ENCODE peak calls at places on chromosomes 11 and 22, in five cellular contexts. E, W, K, Y and L are unnamed samples.

GRCh38 chr22:50303848-50304527 is 3.5 kb downstream of the PLXNB2 start:
- DNase-seq in E (peak), W (peak), K (no peak), Y (no peak), L (no peak)

GRCh38 chr11:111540921-111541208 is 345 bp downstream of the LAYN start:
- DNase-seq in E (no peak), W (no peak), K (no peak), Y (no peak), L (no peak)

GRCh38 chr11:121881806-121882205 is 234.2 kb downstream of the BLID start:
- DNase-seq in E (peak), W (no peak), K (peak), Y (no peak), L (no peak)

GRCh38 chr11:68528630-68529029 is 68.1 kb downstream of the PPP6R3 start:
- DNase-seq in E (no peak), W (peak), K (no peak), Y (no peak), L (no peak)

GRCh38 chr11:123588117-123588815 is 66.2 kb downstream of the SCN3B start:
- DNase-seq in E (no peak), W (no peak), K (no peak), Y (peak), L (no peak)

GRCh38 chr11:65789230-65790103 is 2.6 kb downstream of the OVOL1 start:
- DNase-seq in E (no peak), W (no peak), K (no peak), Y (no peak), L (no peak)

GRCh38 chr11:44104472-44105294 is 9.2 kb downstream of the EXT2 start:
- DNase-seq in E (peak), W (no peak), K (no peak), Y (peak), L (no peak)

GRCh38 chr22:37310815-37311595 is 28.7 kb downstream of the CYTH4 start:
- DNase-seq in E (no peak), W (no peak), K (no peak), Y (no peak), L (no peak)

GRCh38 chr11:2685051-2685450 is 14.7 kb downstream of the KCNQ1OT1 start:
- DNase-seq in E (no peak), W (no peak), K (no peak), Y (no peak), L (no peak)

GRCh38 chr11:36254739-36255138 is 34.5 kb downstream of the COMMD9 start:
- DNase-seq in E (peak), W (no peak), K (no peak), Y (no peak), L (no peak)

GRCh38 chr11:128222245-128222959 is 365.0 kb downstream of the ETS1 start:
- DNase-seq in E (no peak), W (no peak), K (no peak), Y (no peak), L (no peak)

GRCh38 chr11:34155759-34156062 is 50.3 kb downstream of the NAT10 start:
- DNase-seq in E (no peak), W (no peak), K (no peak), Y (no peak), L (no peak)

GRCh38 chr22:39214383-39215069 is 30.3 kb downstream of the PDGFB start:
- DNase-seq in E (peak), W (no peak), K (no peak), Y (peak), L (no peak)

GRCh38 chr22:37425800-37426531 is 1.3 kb downstream of the ELFN2 start:
- DNase-seq in E (peak), W (no peak), K (no peak), Y (no peak), L (no peak)

GRCh38 chr22:36923458-36923784 is 10.0 kb downstream of the CSF2RB start:
- DNase-seq in E (no peak), W (no peak), K (no peak), Y (no peak), L (no peak)

GRCh38 chr11:61107888-61108287 is 5.6 kb downstream of the CD5 start:
- DNase-seq in E (no peak), W (no peak), K (no peak), Y (no peak), L (no peak)

GRCh38 chr11:296976-297665 is 2.2 kb downstream of the IFITM5 start:
- DNase-seq in E (no peak), W (no peak), K (no peak), Y (no peak), L (no peak)

GRCh38 chr11:73907191-73907590 is 30.4 kb downstream of the PAAF1 start:
- DNase-seq in E (peak), W (no peak), K (peak), Y (peak), L (no peak)

GRCh38 chr11:17413414-17414316 is 25.2 kb upstream of the KCNJ11 start:
- DNase-seq in E (no peak), W (no peak), K (no peak), Y (no peak), L (no peak)

GRCh38 chr11:71326328-71326940 is 74.1 kb upstream of the SHANK2 start:
- DNase-seq in E (no peak), W (no peak), K (no peak), Y (no peak), L (no peak)

GRCh38 chr11:36161572-36161971 is 127.7 kb downstream of the COMMD9 start:
- DNase-seq in E (no peak), W (no peak), K (no peak), Y (no peak), L (no peak)

GRCh38 chr11:1671658-1672057 is 25.3 kb upstream of the KRTAP5-6 start:
- DNase-seq in E (no peak), W (no peak), K (no peak), Y (no peak), L (no peak)

GRCh38 chr11:83140691-83141455 is 16.1 kb upstream of the PCF11 start:
- DNase-seq in E (no peak), W (no peak), K (no peak), Y (no peak), L (no peak)

GRCh38 chr11:79503028-79503427 is 62.2 kb upstream of the TENM4 start:
- DNase-seq in E (no peak), W (peak), K (no peak), Y (no peak), L (peak)

GRCh38 chr11:96113100-96113710 is 189.3 kb upstream of the MTMR2 start:
- DNase-seq in E (peak), W (no peak), K (no peak), Y (no peak), L (peak)

GRCh38 chr11:47918882-47919495 is 61.4 kb upstream of the PTPRJ start:
- DNase-seq in E (peak), W (no peak), K (no peak), Y (peak), L (no peak)

GRCh38 chr11:116225236-116225635 is 547.6 kb downstream of the BUD13 start:
- DNase-seq in E (no peak), W (no peak), K (no peak), Y (no peak), L (no peak)

GRCh38 chr11:794013-794765 is 3.9 kb downstream of the SLC25A22 start:
- DNase-seq in E (no peak), W (no peak), K (no peak), Y (no peak), L (no peak)

GRCh38 chr11:78166832-78167469 is 21.5 kb downstream of the KCTD21 start:
- DNase-seq in E (no peak), W (peak), K (no peak), Y (no peak), L (no peak)

GRCh38 chr11:70016666-70017347 is 61.3 kb upstream of the ANO1 start:
- DNase-seq in E (peak), W (no peak), K (peak), Y (no peak), L (peak)

GRCh38 chr11:70020336-70021214 is 57.5 kb upstream of the ANO1 start:
- DNase-seq in E (peak), W (no peak), K (peak), Y (no peak), L (no peak)

GRCh38 chr11:70019576-70020011 is 58.5 kb upstream of the ANO1 start:
- DNase-seq in E (peak), W (no peak), K (no peak), Y (no peak), L (no peak)

GRCh38 chr11:70021586-70021985 is 56.5 kb upstream of the ANO1 start:
- DNase-seq in E (no peak), W (no peak), K (no peak), Y (no peak), L (no peak)

GRCh38 chr11:70018816-70019215 is 59.3 kb upstream of the ANO1 start:
- DNase-seq in E (no peak), W (no peak), K (no peak), Y (no peak), L (no peak)
- TF ChIP-seq CTCF in E (no peak), W (no peak), K (no peak), Y (no peak), L (no peak)

GRCh38 chr11:72349616-72350218 is 84.6 kb downstream of the CLPB start:
- DNase-seq in E (no peak), W (no peak), K (no peak), Y (no peak), L (no peak)

GRCh38 chr11:72350752-72351151 is 83.6 kb downstream of the CLPB start:
- DNase-seq in E (no peak), W (no peak), K (no peak), Y (no peak), L (no peak)

GRCh38 chr11:72354356-72355115 is 79.8 kb downstream of the CLPB start:
- DNase-seq in E (no peak), W (no peak), K (peak), Y (peak), L (no peak)

GRCh38 chr11:72352859-72353551 is 81.3 kb downstream of the CLPB start:
- DNase-seq in E (peak), W (peak), K (peak), Y (no peak), L (peak)

GRCh38 chr11:72353861-72354260 is 80.5 kb downstream of the CLPB start:
- DNase-seq in E (peak), W (no peak), K (no peak), Y (no peak), L (no peak)
- H3K4me3 ChIP-seq in E (no peak), W (no peak), K (no peak), Y (no peak), L (no peak)

DNA sequence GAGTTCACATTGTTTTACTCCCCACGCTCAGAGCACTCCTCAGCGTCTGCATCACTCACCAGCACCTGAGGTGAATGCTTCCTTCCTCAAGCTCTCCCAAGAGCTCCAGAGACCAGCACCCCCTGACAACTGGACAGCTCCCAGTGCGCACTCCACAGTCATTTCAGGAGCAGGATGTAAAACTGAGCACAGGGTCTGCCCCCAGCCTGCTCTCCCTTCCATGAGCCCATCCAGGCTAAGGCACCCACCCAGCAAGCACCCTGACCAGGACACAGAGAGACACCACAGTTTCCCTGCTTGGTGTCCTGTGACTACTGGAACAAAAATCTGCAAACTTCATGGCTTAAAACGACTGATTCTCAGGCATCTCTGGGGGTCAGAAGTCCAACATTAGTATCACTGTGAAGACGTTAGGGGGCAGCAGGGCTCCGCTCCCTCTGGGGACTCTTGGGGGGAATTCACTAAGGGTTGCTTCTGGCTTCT is 3.3 kb downstream of the SCGB1D2 start:
- DNase-seq in E (peak), W (peak), K (peak), Y (peak), L (peak)
- TF ChIP-seq CTCF in E (no peak), W (peak), K (peak), Y (peak), L (no peak)

DNA sequence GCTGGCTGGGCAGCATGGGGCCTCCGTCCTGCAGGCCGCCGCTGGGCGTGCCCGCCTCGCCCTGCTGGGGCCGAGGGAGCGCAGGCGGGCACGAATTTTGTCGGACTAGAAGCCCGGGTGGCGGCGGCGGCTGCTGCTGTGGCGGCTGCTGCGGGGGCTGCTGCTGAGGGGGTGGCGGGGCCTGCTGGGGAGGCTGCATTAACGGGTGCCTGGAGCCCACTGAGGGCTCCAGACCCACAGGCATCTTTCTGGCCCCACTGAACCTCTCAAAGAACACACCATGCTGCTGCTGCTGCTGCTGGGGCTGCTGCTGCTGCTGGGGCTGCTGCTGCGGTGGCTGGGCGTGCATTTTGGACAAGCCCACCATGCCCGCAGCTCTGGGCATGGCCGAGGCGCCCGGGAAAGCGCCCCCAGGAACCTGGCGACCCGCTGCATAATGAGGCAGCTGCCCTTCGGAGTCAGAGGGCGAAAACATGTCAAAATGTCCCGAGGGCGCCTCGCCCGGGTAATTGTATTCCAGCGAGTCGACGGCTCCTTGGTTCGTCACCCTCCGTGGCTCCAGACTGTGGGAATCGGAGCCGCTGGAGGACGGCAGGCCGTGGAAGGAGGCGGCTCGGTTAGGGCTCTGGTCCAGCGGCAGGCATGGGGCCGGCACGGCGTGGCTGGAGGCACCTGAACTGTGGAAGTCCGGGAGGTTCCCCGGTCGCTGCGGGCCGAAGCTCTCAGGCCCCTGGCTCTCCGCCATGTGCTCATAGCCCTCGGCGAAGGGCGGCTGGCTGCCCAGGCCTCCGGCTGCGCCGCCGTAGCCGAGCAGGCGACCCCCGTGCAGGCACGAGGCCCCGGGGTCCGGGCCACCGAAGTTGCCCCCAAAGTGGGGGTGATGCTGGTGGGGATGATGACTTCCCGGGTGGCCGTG is 2.0 kb downstream of the MN1 start:
- DNase-seq in E (peak), W (peak), K (no peak), Y (no peak), L (no peak)
- H3K4me3 ChIP-seq in E (peak), W (peak), K (peak), Y (peak), L (peak)

GRCh38 chr11:109145287-109145686 is 276.7 kb upstream of the C11orf87 start:
- DNase-seq in E (no peak), W (no peak), K (no peak), Y (no peak), L (no peak)

GRCh38 chr11:109155291-109155690 is 266.7 kb upstream of the C11orf87 start:
- DNase-seq in E (no peak), W (no peak), K (no peak), Y (no peak), L (no peak)

DNA sequence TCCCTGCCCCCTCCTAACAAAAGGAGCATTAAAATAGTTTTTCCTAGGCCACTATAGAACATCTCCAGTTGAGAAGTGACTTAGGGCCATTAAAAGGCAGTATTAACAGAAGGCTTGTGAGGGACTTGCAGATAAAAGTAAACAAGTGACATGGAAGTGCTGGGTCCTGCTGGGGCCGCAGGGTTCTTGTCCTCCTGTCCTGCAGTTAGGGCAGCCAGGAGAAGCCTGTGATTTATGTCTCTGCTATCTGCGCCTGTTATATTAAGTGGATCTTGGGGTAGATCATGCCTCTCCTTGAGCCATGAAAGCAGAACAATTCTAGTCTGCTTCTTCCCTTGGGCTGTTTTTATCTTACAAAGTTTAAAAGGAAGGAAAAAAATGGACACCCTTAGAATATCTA is 271.4 kb upstream of the C11orf87 start:
- DNase-seq in E (no peak), W (no peak), K (no peak), Y (no peak), L (no peak)
- TF ChIP-seq CTCF in E (no peak), W (no peak), K (no peak), Y (no peak), L (no peak)

DNA sequence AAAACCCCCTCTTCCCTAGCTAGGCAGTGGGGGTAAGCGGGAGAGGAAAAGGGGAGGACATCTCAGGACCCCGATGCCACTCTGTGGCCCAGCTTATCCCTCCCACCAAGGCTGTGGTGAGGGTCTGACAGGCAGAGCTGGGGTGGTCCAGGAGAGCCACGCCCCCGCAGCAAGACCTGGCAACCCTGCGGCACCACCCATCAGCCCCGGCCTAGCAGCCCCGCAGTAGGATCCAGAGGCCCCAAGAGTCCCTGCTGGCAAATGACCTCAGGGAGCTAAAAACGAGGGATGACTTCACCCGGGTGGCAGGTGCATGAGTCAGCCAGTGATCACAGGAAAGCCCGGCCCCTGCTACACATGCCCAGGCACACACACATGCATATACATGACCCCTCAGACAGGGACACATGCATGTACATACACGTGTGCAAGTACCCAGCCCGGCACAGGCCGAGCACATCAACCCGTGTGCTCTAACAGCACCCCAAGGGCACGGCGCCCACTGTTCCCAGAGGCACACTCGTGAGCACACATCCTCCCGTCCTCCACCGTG is 32.3 kb downstream of the ARVCF start:
- DNase-seq in E (peak), W (no peak), K (peak), Y (peak), L (no peak)
- H3K4me3 ChIP-seq in E (no peak), W (no peak), K (no peak), Y (no peak), L (no peak)